ENCODE peak calls at places on chromosomes 2 and 18, in six cellular contexts. F, S, E, Y, B and G are unnamed samples.

GRCh38 chr2:118014492-118014824 is 588 bp upstream of the CCDC93 start:
- DNase-seq in E (no peak), S (no peak), F (no peak), B (no peak), Y (no peak), G (no peak)

GRCh38 chr2:227388537-227389011 is 825 bp upstream of the SCYGR1 start:
- DNase-seq in F (no peak), B (no peak), E (no peak), S (peak; percentile 99), Y (no peak), G (no peak)

GRCh38 chr2:15311201-15311882 is 249.8 kb downstream of the NBAS start:
- DNase-seq in F (no peak), S (no peak), B (peak; percentile 24), Y (no peak), E (no peak), G (peak; percentile 22)

GRCh38 chr18:25262920-25263319 is 89.0 kb downstream of the ZNF521 start:
- DNase-seq in F (no peak), B (no peak), E (no peak), Y (no peak), S (no peak), G (no peak)

GRCh38 chr2:30072250-30072842 is 74.5 kb upstream of the YPEL5 start:
- DNase-seq in E (peak; percentile 57), Y (peak; percentile 80), S (peak; percentile 74), F (peak; percentile 81), B (peak; percentile 16), G (peak; percentile 75)

GRCh38 chr2:102313025-102313424 is 1.7 kb downstream of the IL1RL1 start:
- DNase-seq in E (no peak), B (no peak), Y (no peak), F (no peak), S (no peak), G (no peak)

GRCh38 chr2:43737097-43737854 is 36.6 kb upstream of the DYNC2LI1 start:
- DNase-seq in S (peak; percentile 29), F (no peak), E (peak; percentile 18), B (no peak), Y (peak; percentile 29), G (no peak)

GRCh38 chr18:600107-600506 is 3.3 kb downstream of the CLUL1 start:
- DNase-seq in F (no peak), Y (no peak), E (no peak), S (no peak), B (no peak), G (no peak)

GRCh38 chr2:12501469-12502147 is 215.1 kb upstream of the TRIB2 start:
- DNase-seq in Y (no peak), E (no peak), B (peak; percentile 76), F (no peak), S (no peak), G (peak; percentile 65)

GRCh38 chr2:200380833-200381542 is 74.5 kb downstream of the SPATS2L start:
- DNase-seq in E (no peak), B (no peak), Y (peak; percentile 38), S (no peak), F (no peak), G (peak; percentile 16)

GRCh38 chr2:108414945-108415344 is 34.1 kb upstream of the GCC2 start:
- DNase-seq in E (no peak), S (no peak), Y (no peak), B (no peak), F (no peak), G (no peak)

GRCh38 chr18:23689031-23689615 is at the start of gene LAMA3:
- DNase-seq in Y (no peak), F (no peak), S (peak; percentile 65), E (no peak), B (no peak), G (no peak)

GRCh38 chr2:173964565-173965371 is 405 bp downstream of the SP3 start:
- DNase-seq in E (no peak), F (peak; percentile 82), S (peak; percentile 90), Y (peak; percentile 94), B (peak; percentile 35), G (peak; percentile 94)

GRCh38 chr2:8684421-8684884 is 2.6 kb downstream of the ID2 start:
- DNase-seq in E (peak; percentile 38), B (peak; percentile 40), Y (peak; percentile 72), S (peak; percentile 51), F (no peak), G (peak; percentile 54)

GRCh38 chr2:96914332-96914731 is 44.5 kb upstream of the SEMA4C start:
- DNase-seq in S (no peak), Y (no peak), F (no peak), B (no peak), E (no peak), G (no peak)

GRCh38 chr2:79125721-79125985 is 5.4 kb downstream of the REG1A start:
- DNase-seq in Y (no peak), S (no peak), E (no peak), F (no peak), B (no peak), G (no peak)

DNA sequence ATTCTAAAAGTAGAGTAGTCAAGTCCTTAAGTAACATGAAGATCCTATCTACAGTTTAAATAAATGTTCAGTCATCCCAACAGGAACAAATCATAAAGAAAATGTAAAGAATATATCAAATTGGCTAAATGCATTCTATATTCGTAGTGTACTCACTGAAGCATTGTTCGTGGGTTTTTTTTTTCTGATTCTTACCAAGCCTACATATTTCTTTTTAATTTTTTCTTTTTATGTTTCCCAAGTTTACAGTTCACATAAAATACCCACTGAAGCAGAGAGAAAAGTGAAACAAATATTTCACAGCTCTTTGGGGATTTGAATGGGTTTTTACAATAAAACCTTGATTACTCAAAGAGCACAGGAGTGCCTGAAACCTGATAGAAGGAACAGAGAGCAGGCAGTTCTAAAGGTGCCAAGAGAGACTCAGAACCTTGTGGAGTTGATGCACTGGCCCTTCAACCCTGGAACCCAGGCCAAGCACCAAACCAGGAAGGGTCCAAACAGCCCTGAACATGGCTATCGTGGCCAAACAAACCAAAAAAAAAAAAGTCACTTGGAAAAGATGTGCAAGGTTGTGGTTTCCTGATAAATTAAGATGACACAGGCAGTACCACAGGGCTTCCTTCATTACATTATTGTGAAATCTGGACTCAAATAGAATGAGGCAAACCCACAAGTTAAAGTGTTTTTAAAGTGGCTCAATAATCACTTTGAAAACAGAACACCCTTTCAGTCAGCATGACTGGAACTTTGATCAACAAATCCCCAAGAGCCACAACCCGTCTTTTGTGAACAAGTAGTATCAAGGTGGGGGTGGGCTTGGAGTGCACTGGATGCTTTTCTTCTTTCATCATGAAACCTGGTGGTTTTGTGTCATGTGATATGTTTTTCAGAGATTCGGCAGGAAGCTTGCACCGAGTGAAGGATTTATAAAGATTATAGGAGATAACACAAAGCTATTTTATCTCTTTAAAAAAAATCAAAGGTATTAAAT is 245.0 kb upstream of the FN1 start:
- DNase-seq in B (peak; percentile 50), F (no peak), E (no peak), Y (no peak), S (peak; percentile 66), G (peak; percentile 83)
- TF ChIP-seq MAX in B (no peak), F (no peak), E (no peak), Y (no peak), S (peak; percentile 22), G (no peak)

DNA sequence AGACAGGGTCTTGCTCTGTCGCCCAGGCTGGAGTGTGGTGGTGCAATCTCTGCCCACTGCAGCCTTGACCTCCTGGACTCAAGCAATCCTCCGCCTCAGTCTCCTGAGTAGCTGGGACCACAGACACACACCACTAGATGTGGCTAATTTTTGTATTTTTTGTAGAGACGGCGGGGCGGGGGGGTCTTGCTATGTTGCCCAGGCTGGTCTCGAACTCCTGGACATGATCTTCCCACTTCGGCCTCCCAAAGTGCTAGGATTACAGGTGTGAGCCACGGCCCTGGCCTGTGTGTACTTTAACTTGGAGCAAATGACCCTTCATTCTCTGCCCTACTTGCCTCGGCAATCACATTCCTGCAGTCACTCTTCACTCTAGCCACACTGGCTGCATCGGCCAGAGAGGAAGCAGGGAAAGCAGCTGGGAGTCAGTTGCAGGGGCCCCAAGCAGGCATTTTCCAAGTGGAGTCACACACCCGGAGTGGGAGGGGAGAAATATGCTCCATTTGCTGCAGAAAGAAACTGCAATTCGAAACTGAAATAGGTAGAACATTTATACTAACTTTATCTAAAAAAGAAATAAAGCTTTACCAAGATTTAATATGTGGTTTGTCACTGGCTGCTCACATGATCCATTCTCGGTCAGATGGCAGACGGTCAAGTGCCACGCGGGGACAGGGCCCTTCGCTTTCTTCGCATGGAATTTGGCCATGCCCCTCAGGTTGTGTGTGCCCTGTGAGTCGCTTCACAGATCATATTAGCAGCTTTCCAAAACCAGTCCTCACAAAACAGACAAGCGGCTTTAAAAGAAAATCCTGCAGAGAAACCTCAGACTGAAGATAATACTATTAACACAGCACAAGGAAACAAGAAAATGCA is 37.1 kb downstream of the FAM161A start:
- DNase-seq in Y (no peak), S (no peak), F (no peak), B (no peak), E (no peak), G (no peak)
- TF ChIP-seq MAX in Y (no peak), S (no peak), F (no peak), B (no peak), E (no peak), G (no peak)

GRCh38 chr2:218259099-218259921 is 1.5 kb upstream of the GPBAR1 start:
- DNase-seq in S (no peak), E (no peak), F (no peak), Y (no peak), B (no peak), G (peak; percentile 46)

GRCh38 chr2:218257390-218257981 is 3.3 kb upstream of the GPBAR1 start:
- DNase-seq in F (peak; percentile 76), Y (peak; percentile 71), S (peak; percentile 50), B (peak; percentile 56), E (peak; percentile 35), G (peak; percentile 84)

GRCh38 chr2:218256612-218257350 is 4.0 kb upstream of the GPBAR1 start:
- DNase-seq in S (no peak), E (no peak), Y (no peak), B (no peak), F (no peak), G (no peak)

GRCh38 chr2:218252509-218253247 is 8.1 kb upstream of the GPBAR1 start:
- DNase-seq in B (no peak), F (no peak), E (no peak), S (no peak), Y (no peak), G (peak; percentile 44)

GRCh38 chr2:218255441-218255840 is 5.4 kb upstream of the GPBAR1 start:
- DNase-seq in Y (no peak), F (no peak), E (no peak), B (no peak), S (no peak), G (no peak)
- TF ChIP-seq MAX in Y (no peak), F (no peak), E (no peak), B (no peak), S (no peak), G (no peak)

GRCh38 chr2:95380280-95380679 is 22.2 kb upstream of the FAHD2A start:
- DNase-seq in E (no peak), F (no peak), B (no peak), S (no peak), Y (no peak), G (no peak)

GRCh38 chr2:95380731-95381130 is 21.8 kb upstream of the FAHD2A start:
- DNase-seq in S (no peak), F (no peak), B (no peak), Y (no peak), E (no peak), G (no peak)

GRCh38 chr2:95381212-95382127 is 21.0 kb upstream of the FAHD2A start:
- DNase-seq in Y (no peak), E (no peak), S (no peak), B (no peak), F (no peak), G (no peak)

GRCh38 chr2:95377724-95378123 is 24.8 kb upstream of the FAHD2A start:
- DNase-seq in S (no peak), B (no peak), E (no peak), F (no peak), Y (no peak), G (no peak)

DNA sequence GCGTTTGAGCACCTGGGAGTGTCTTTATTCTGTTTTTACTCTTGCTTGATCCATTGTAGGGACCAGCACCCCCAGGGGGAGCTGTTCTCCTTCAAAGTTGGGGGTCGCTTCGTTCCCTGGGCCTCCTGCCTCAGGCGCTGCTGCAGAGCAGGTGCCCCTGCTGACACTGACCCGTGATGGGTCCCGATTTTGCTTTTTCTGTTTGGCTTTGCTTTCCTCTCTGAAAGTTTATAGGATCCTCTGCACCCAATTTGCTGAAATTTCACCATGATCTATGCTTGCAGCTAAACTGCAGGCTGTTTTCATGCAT is 22.9 kb upstream of the FAHD2A start:
- DNase-seq in F (peak; percentile 66), E (no peak), Y (peak; percentile 36), S (no peak), B (no peak), G (no peak)
- TF ChIP-seq MAX in F (no peak), E (no peak), Y (no peak), S (no peak), B (no peak), G (no peak)